ENCODE peak calls at places on chromosomes 16 and 17, in eight cellular contexts. One of them, this sample, is unnamed.

GRCh38 chr16:28534542-28535373 is 4.0 kb downstream of the NUPR1 start:
- DNase-seq in activated gamma-delta T cell: no peak
- DNase-seq in stimulated activated CD8-positive, alpha-beta memory T cell treated with anti-CD3 and anti-CD28 coated beads, Interleukin-4, amount 100 ng/mL, for 48 hours: no peak
- DNase-seq in HTR-8/SVneo: no peak
- DNase-seq in sciatic nerve: peak; percentile 68
- DNase-seq in pons: peak; percentile 31
- DNase-seq in naive thymus-derived CD8-positive, alpha-beta T cell: no peak
- DNase-seq in T-helper 1 cell: no peak
- DNase-seq in this sample: no peak

GRCh38 chr17:56489980-56490379 is 103.5 kb upstream of the NOG start:
- DNase-seq in activated gamma-delta T cell: no peak
- DNase-seq in stimulated activated CD8-positive, alpha-beta memory T cell treated with anti-CD3 and anti-CD28 coated beads, Interleukin-4, amount 100 ng/mL, for 48 hours: no peak
- DNase-seq in HTR-8/SVneo: no peak
- DNase-seq in sciatic nerve: no peak
- DNase-seq in pons: no peak
- DNase-seq in naive thymus-derived CD8-positive, alpha-beta T cell: no peak
- DNase-seq in T-helper 1 cell: no peak
- DNase-seq in this sample: no peak

GRCh38 chr17:78658281-78658785 is 81.1 kb upstream of the DNAH17 start:
- DNase-seq in activated gamma-delta T cell: no peak
- DNase-seq in stimulated activated CD8-positive, alpha-beta memory T cell treated with anti-CD3 and anti-CD28 coated beads, Interleukin-4, amount 100 ng/mL, for 48 hours: no peak
- DNase-seq in HTR-8/SVneo: no peak
- DNase-seq in sciatic nerve: peak; percentile 56
- DNase-seq in pons: no peak
- DNase-seq in naive thymus-derived CD8-positive, alpha-beta T cell: no peak
- DNase-seq in T-helper 1 cell: no peak
- DNase-seq in this sample: no peak

GRCh38 chr16:55634193-55634592 is 21.6 kb upstream of the SLC6A2 start:
- DNase-seq in activated gamma-delta T cell: no peak
- DNase-seq in stimulated activated CD8-positive, alpha-beta memory T cell treated with anti-CD3 and anti-CD28 coated beads, Interleukin-4, amount 100 ng/mL, for 48 hours: no peak
- DNase-seq in HTR-8/SVneo: no peak
- DNase-seq in sciatic nerve: no peak
- DNase-seq in pons: no peak
- DNase-seq in naive thymus-derived CD8-positive, alpha-beta T cell: no peak
- DNase-seq in T-helper 1 cell: no peak
- DNase-seq in this sample: no peak

GRCh38 chr16:51431517-51432241 is 280.6 kb upstream of the SALL1 start:
- DNase-seq in activated gamma-delta T cell: no peak
- DNase-seq in stimulated activated CD8-positive, alpha-beta memory T cell treated with anti-CD3 and anti-CD28 coated beads, Interleukin-4, amount 100 ng/mL, for 48 hours: no peak
- DNase-seq in HTR-8/SVneo: no peak
- DNase-seq in sciatic nerve: no peak
- DNase-seq in pons: peak; percentile 68
- DNase-seq in naive thymus-derived CD8-positive, alpha-beta T cell: no peak
- DNase-seq in T-helper 1 cell: no peak
- DNase-seq in this sample: no peak

GRCh38 chr16:54280751-54281150 is 5.8 kb downstream of the IRX3 start:
- DNase-seq in activated gamma-delta T cell: no peak
- DNase-seq in stimulated activated CD8-positive, alpha-beta memory T cell treated with anti-CD3 and anti-CD28 coated beads, Interleukin-4, amount 100 ng/mL, for 48 hours: no peak
- DNase-seq in HTR-8/SVneo: no peak
- DNase-seq in sciatic nerve: peak; percentile 25
- DNase-seq in pons: no peak
- DNase-seq in naive thymus-derived CD8-positive, alpha-beta T cell: no peak
- DNase-seq in T-helper 1 cell: no peak
- DNase-seq in this sample: no peak

GRCh38 chr16:88468289-88469129 is 15.4 kb downstream of the ZFPM1 start:
- DNase-seq in activated gamma-delta T cell: no peak
- DNase-seq in stimulated activated CD8-positive, alpha-beta memory T cell treated with anti-CD3 and anti-CD28 coated beads, Interleukin-4, amount 100 ng/mL, for 48 hours: peak; percentile 48
- DNase-seq in HTR-8/SVneo: no peak
- DNase-seq in sciatic nerve: no peak
- DNase-seq in pons: no peak
- DNase-seq in naive thymus-derived CD8-positive, alpha-beta T cell: no peak
- DNase-seq in T-helper 1 cell: no peak
- DNase-seq in this sample: no peak

GRCh38 chr17:10790491-10791401 is 13.2 kb downstream of the TMEM238L start:
- DNase-seq in activated gamma-delta T cell: no peak
- DNase-seq in stimulated activated CD8-positive, alpha-beta memory T cell treated with anti-CD3 and anti-CD28 coated beads, Interleukin-4, amount 100 ng/mL, for 48 hours: no peak
- DNase-seq in HTR-8/SVneo: no peak
- DNase-seq in sciatic nerve: no peak
- DNase-seq in pons: peak; percentile 28
- DNase-seq in naive thymus-derived CD8-positive, alpha-beta T cell: no peak
- DNase-seq in T-helper 1 cell: no peak
- DNase-seq in this sample: no peak

GRCh38 chr17:68294196-68294555 is 2.9 kb downstream of the ARSG start:
- DNase-seq in activated gamma-delta T cell: no peak
- DNase-seq in stimulated activated CD8-positive, alpha-beta memory T cell treated with anti-CD3 and anti-CD28 coated beads, Interleukin-4, amount 100 ng/mL, for 48 hours: no peak
- DNase-seq in HTR-8/SVneo: no peak
- DNase-seq in sciatic nerve: no peak
- DNase-seq in pons: no peak
- DNase-seq in naive thymus-derived CD8-positive, alpha-beta T cell: no peak
- DNase-seq in T-helper 1 cell: no peak
- DNase-seq in this sample: no peak

GRCh38 chr16:17939723-17940122 is 396.8 kb downstream of the NPIPA8 start:
- DNase-seq in activated gamma-delta T cell: no peak
- DNase-seq in stimulated activated CD8-positive, alpha-beta memory T cell treated with anti-CD3 and anti-CD28 coated beads, Interleukin-4, amount 100 ng/mL, for 48 hours: no peak
- DNase-seq in HTR-8/SVneo: no peak
- DNase-seq in sciatic nerve: no peak
- DNase-seq in pons: no peak
- DNase-seq in naive thymus-derived CD8-positive, alpha-beta T cell: no peak
- DNase-seq in T-helper 1 cell: peak; percentile 2
- DNase-seq in this sample: no peak

GRCh38 chr16:60438894-60439293 is 1597.3 kb downstream of the CDH8 start:
- DNase-seq in activated gamma-delta T cell: no peak
- DNase-seq in stimulated activated CD8-positive, alpha-beta memory T cell treated with anti-CD3 and anti-CD28 coated beads, Interleukin-4, amount 100 ng/mL, for 48 hours: no peak
- DNase-seq in HTR-8/SVneo: no peak
- DNase-seq in sciatic nerve: no peak
- DNase-seq in pons: no peak
- DNase-seq in naive thymus-derived CD8-positive, alpha-beta T cell: no peak
- DNase-seq in T-helper 1 cell: no peak
- DNase-seq in this sample: no peak

GRCh38 chr17:49371178-49371834 is 9.3 kb upstream of the ZNF652 start:
- DNase-seq in activated gamma-delta T cell: no peak
- DNase-seq in stimulated activated CD8-positive, alpha-beta memory T cell treated with anti-CD3 and anti-CD28 coated beads, Interleukin-4, amount 100 ng/mL, for 48 hours: no peak
- DNase-seq in HTR-8/SVneo: no peak
- DNase-seq in sciatic nerve: no peak
- DNase-seq in pons: no peak
- DNase-seq in naive thymus-derived CD8-positive, alpha-beta T cell: no peak
- DNase-seq in T-helper 1 cell: no peak
- DNase-seq in this sample: no peak